ENCODE peak calls at places on chromosomes 2 and 18, in ten cellular contexts. One of them, this sample, is unnamed.

GRCh38 chr18:23281626-23282436 is 146.5 kb downstream of the CABLES1 start:
- DNase-seq in neural progenitor cell: no peak
- DNase-seq in PC-9: peak; percentile 55
- DNase-seq in OCI-LY7: no peak
- DNase-seq in IMR-90: no peak
- DNase-seq in PC-3: peak; percentile 98
- DNase-seq in HepG2: no peak
- DNase-seq in GM12878: no peak
- DNase-seq in DND-41: no peak
- DNase-seq in keratinocyte: peak; percentile 76
- DNase-seq in this sample: peak; percentile 49

GRCh38 chr2:45763256-45763655 is 111.8 kb downstream of the PRKCE start:
- DNase-seq in neural progenitor cell: no peak
- DNase-seq in PC-9: no peak
- DNase-seq in OCI-LY7: no peak
- DNase-seq in IMR-90: peak; percentile 76
- DNase-seq in PC-3: no peak
- DNase-seq in HepG2: no peak
- DNase-seq in GM12878: no peak
- DNase-seq in DND-41: no peak
- DNase-seq in keratinocyte: no peak
- DNase-seq in this sample: no peak

GRCh38 chr2:45176399-45176798 is 167.1 kb upstream of the SIX2 start:
- DNase-seq in neural progenitor cell: no peak
- DNase-seq in PC-9: peak; percentile 39
- DNase-seq in OCI-LY7: no peak
- DNase-seq in IMR-90: no peak
- DNase-seq in PC-3: peak; percentile 43
- DNase-seq in HepG2: no peak
- DNase-seq in GM12878: no peak
- DNase-seq in DND-41: no peak
- DNase-seq in keratinocyte: no peak
- DNase-seq in this sample: no peak

GRCh38 chr2:229160180-229160579 is 110.9 kb downstream of the PID1 start:
- DNase-seq in neural progenitor cell: no peak
- DNase-seq in PC-9: no peak
- DNase-seq in OCI-LY7: no peak
- DNase-seq in IMR-90: no peak
- DNase-seq in PC-3: no peak
- DNase-seq in HepG2: peak; percentile 74
- DNase-seq in GM12878: no peak
- DNase-seq in DND-41: no peak
- DNase-seq in keratinocyte: no peak
- DNase-seq in this sample: peak; percentile 52

GRCh38 chr2:133266926-133267590 is 301.2 kb downstream of the NCKAP5 start:
- DNase-seq in neural progenitor cell: peak; percentile 56
- DNase-seq in PC-9: no peak
- DNase-seq in OCI-LY7: no peak
- DNase-seq in IMR-90: no peak
- DNase-seq in PC-3: peak; percentile 25
- DNase-seq in HepG2: no peak
- DNase-seq in GM12878: no peak
- DNase-seq in DND-41: no peak
- DNase-seq in keratinocyte: no peak
- DNase-seq in this sample: no peak

GRCh38 chr2:40859617-40860016 is 407.7 kb upstream of the SLC8A1 start:
- DNase-seq in neural progenitor cell: no peak
- DNase-seq in PC-9: peak; percentile 2
- DNase-seq in OCI-LY7: no peak
- DNase-seq in IMR-90: no peak
- DNase-seq in PC-3: peak; percentile 79
- DNase-seq in HepG2: no peak
- DNase-seq in GM12878: no peak
- DNase-seq in DND-41: no peak
- DNase-seq in keratinocyte: no peak
- DNase-seq in this sample: no peak

GRCh38 chr2:109460553-109461324 is 153.0 kb downstream of the SEPTIN10 start:
- DNase-seq in neural progenitor cell: no peak
- DNase-seq in PC-9: no peak
- DNase-seq in OCI-LY7: no peak
- DNase-seq in IMR-90: no peak
- DNase-seq in PC-3: peak; percentile 46
- DNase-seq in HepG2: no peak
- DNase-seq in GM12878: no peak
- DNase-seq in DND-41: no peak
- DNase-seq in keratinocyte: no peak
- DNase-seq in this sample: no peak

GRCh38 chr18:23135679-23136325 is 517 bp downstream of the CABLES1 start:
- DNase-seq in neural progenitor cell: peak; percentile 82
- DNase-seq in PC-9: peak; percentile 12
- DNase-seq in OCI-LY7: peak; percentile 58
- DNase-seq in IMR-90: no peak
- DNase-seq in PC-3: peak; percentile 43
- DNase-seq in HepG2: no peak
- DNase-seq in GM12878: no peak
- DNase-seq in DND-41: peak; percentile 26
- DNase-seq in keratinocyte: no peak
- DNase-seq in this sample: peak; percentile 64

GRCh38 chr2:45771251-45771650 is 119.8 kb downstream of the PRKCE start:
- DNase-seq in neural progenitor cell: peak; percentile 73
- DNase-seq in PC-9: no peak
- DNase-seq in OCI-LY7: no peak
- DNase-seq in IMR-90: peak; percentile 51
- DNase-seq in PC-3: no peak
- DNase-seq in HepG2: no peak
- DNase-seq in GM12878: no peak
- DNase-seq in DND-41: no peak
- DNase-seq in keratinocyte: no peak
- DNase-seq in this sample: peak; percentile 58

GRCh38 chr2:231113489-231113888 is 11.4 kb downstream of the HTR2B start:
- DNase-seq in neural progenitor cell: peak; percentile 14
- DNase-seq in PC-9: no peak
- DNase-seq in OCI-LY7: no peak
- DNase-seq in IMR-90: no peak
- DNase-seq in PC-3: no peak
- DNase-seq in HepG2: no peak
- DNase-seq in GM12878: no peak
- DNase-seq in DND-41: no peak
- DNase-seq in keratinocyte: no peak
- DNase-seq in this sample: no peak

GRCh38 chr2:129719335-129719734 is 260.1 kb upstream of the RAB6C start:
- DNase-seq in neural progenitor cell: no peak
- DNase-seq in PC-9: no peak
- DNase-seq in OCI-LY7: no peak
- DNase-seq in IMR-90: no peak
- DNase-seq in PC-3: no peak
- DNase-seq in HepG2: no peak
- DNase-seq in GM12878: no peak
- DNase-seq in DND-41: no peak
- DNase-seq in keratinocyte: no peak
- DNase-seq in this sample: no peak

GRCh38 chr2:224884188-224884587 is 158.1 kb downstream of the DOCK10 start:
- DNase-seq in neural progenitor cell: no peak
- DNase-seq in PC-9: no peak
- DNase-seq in OCI-LY7: no peak
- DNase-seq in IMR-90: peak; percentile 35
- DNase-seq in PC-3: no peak
- DNase-seq in HepG2: no peak
- DNase-seq in GM12878: no peak
- DNase-seq in DND-41: no peak
- DNase-seq in keratinocyte: no peak
- DNase-seq in this sample: no peak

GRCh38 chr2:19140463-19141208 is 217.8 kb downstream of the OSR1 start:
- DNase-seq in neural progenitor cell: no peak
- DNase-seq in PC-9: peak; percentile 83
- DNase-seq in OCI-LY7: no peak
- DNase-seq in IMR-90: peak; percentile 95
- DNase-seq in PC-3: peak; percentile 99
- DNase-seq in HepG2: peak; percentile 99
- DNase-seq in GM12878: no peak
- DNase-seq in DND-41: no peak
- DNase-seq in keratinocyte: peak; percentile 33
- DNase-seq in this sample: peak; percentile 76

GRCh38 chr18:10660485-10660884 is 134.7 kb downstream of the NAPG start:
- DNase-seq in neural progenitor cell: no peak
- DNase-seq in PC-9: no peak
- DNase-seq in OCI-LY7: peak; percentile 9
- DNase-seq in IMR-90: peak; percentile 58
- DNase-seq in PC-3: no peak
- DNase-seq in HepG2: no peak
- DNase-seq in GM12878: peak; percentile 24
- DNase-seq in DND-41: no peak
- DNase-seq in keratinocyte: no peak
- DNase-seq in this sample: no peak

GRCh38 chr2:68318686-68319396 is 908 bp downstream of the CNRIP1 start:
- DNase-seq in neural progenitor cell: peak; percentile 41
- DNase-seq in PC-9: no peak
- DNase-seq in OCI-LY7: no peak
- DNase-seq in IMR-90: no peak
- DNase-seq in PC-3: no peak
- DNase-seq in HepG2: no peak
- DNase-seq in GM12878: no peak
- DNase-seq in DND-41: no peak
- DNase-seq in keratinocyte: no peak
- DNase-seq in this sample: peak; percentile 10

GRCh38 chr2:187525164-187525900 is 28.9 kb downstream of the TFPI start:
- DNase-seq in neural progenitor cell: no peak
- DNase-seq in PC-9: no peak
- DNase-seq in OCI-LY7: no peak
- DNase-seq in IMR-90: no peak
- DNase-seq in PC-3: no peak
- DNase-seq in HepG2: no peak
- DNase-seq in GM12878: no peak
- DNase-seq in DND-41: no peak
- DNase-seq in keratinocyte: no peak
- DNase-seq in this sample: no peak

GRCh38 chr2:63617360-63617759 is 28.6 kb downstream of the MDH1 start:
- DNase-seq in neural progenitor cell: no peak
- DNase-seq in PC-9: no peak
- DNase-seq in OCI-LY7: no peak
- DNase-seq in IMR-90: no peak
- DNase-seq in PC-3: no peak
- DNase-seq in HepG2: no peak
- DNase-seq in GM12878: no peak
- DNase-seq in DND-41: no peak
- DNase-seq in keratinocyte: no peak
- DNase-seq in this sample: no peak
- H3K4me2 ChIP-seq in neural progenitor cell: peak overlapping the region; percentile 24
- H3K4me2 ChIP-seq in PC-9: no peak overlapping the region
- H3K4me2 ChIP-seq in OCI-LY7: no peak overlapping the region
- H3K4me2 ChIP-seq in IMR-90: no peak overlapping the region
- H3K4me2 ChIP-seq in PC-3: no peak overlapping the region
- H3K4me2 ChIP-seq in HepG2: no peak overlapping the region
- H3K4me2 ChIP-seq in GM12878: no peak overlapping the region
- H3K4me2 ChIP-seq in DND-41: no peak overlapping the region
- H3K4me2 ChIP-seq in keratinocyte: no peak overlapping the region
- H3K4me2 ChIP-seq in this sample: no peak overlapping the region

DNA sequence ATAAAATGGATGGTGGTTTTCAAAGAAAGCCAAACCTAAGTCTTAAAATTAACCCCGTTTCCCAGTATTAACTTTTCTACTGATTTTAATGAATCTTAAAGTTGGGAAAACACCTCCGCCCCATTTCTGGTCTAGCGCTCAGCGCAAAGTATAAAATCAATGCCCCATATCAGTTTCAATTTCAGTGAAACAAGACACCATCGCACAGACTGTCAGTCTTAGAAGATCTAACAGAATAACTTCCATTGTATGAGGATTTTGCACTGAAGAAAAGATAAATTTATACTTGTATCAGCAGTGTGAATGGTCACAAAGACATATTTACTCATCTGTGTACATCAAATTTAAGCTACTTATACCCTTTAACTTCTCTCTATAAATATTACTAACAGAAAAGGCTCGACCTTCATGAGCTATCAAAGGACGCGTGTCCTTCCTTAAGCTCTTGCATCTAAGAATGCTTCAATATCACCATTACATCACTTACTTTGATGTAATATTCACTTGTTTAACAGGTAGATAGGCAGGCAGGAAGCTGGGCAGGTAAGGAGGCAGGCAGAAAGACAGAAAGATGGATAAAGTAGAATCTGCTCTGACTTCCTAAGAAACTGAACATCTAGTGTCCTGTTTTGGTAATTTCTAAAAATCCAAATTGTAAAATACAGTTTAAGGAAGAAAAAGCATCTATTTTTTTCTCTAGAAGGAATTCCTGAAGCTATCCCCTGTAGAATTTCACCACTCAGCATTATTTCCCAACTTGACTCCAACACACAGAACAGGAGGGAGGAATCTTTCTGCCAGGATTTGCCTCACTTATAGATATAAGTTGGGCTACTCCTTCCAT is 183.0 kb downstream of the TCF4 start:
- DNase-seq in neural progenitor cell: no peak
- DNase-seq in PC-9: no peak
- DNase-seq in OCI-LY7: no peak
- DNase-seq in IMR-90: no peak
- DNase-seq in PC-3: no peak
- DNase-seq in HepG2: no peak
- DNase-seq in GM12878: no peak
- DNase-seq in DND-41: no peak
- DNase-seq in keratinocyte: no peak
- DNase-seq in this sample: no peak
- H4K20me1 ChIP-seq in neural progenitor cell: peaks cover 93% of the 10 kb centered on the region
- H4K20me1 ChIP-seq in PC-9: no peaks in the 10 kb centered on the region
- H4K20me1 ChIP-seq in OCI-LY7: peaks cover 3% of the 10 kb centered on the region
- H4K20me1 ChIP-seq in IMR-90: no peaks in the 10 kb centered on the region
- H4K20me1 ChIP-seq in PC-3: no peaks in the 10 kb centered on the region
- H4K20me1 ChIP-seq in HepG2: no peaks in the 10 kb centered on the region
- H4K20me1 ChIP-seq in GM12878: no peaks in the 10 kb centered on the region
- H4K20me1 ChIP-seq in DND-41: no peaks in the 10 kb centered on the region
- H4K20me1 ChIP-seq in keratinocyte: no peaks in the 10 kb centered on the region
- H4K20me1 ChIP-seq in this sample: no peaks in the 10 kb centered on the region

DNA sequence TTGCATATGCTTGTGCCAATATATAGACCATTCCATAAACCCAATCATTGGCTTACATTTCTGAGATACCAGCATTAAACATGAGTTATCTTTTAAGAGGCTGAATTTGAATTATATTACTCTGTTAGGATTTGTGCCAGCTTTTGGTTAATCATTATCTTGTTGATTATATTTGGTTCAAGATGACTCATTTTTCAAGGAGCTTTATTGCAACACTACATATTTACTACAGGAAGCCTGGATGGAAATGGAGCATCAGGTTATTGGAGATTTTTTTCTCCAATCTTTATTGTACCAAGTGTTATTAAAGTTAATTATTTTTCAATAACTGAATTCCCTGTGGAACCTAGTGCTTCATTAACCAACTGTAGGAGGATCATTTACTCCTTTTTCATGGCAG is 26.4 kb downstream of the EML4 start:
- DNase-seq in neural progenitor cell: no peak
- DNase-seq in PC-9: no peak
- DNase-seq in OCI-LY7: no peak
- DNase-seq in IMR-90: peak; percentile 86
- DNase-seq in PC-3: peak; percentile 92
- DNase-seq in HepG2: peak; percentile 88
- DNase-seq in GM12878: no peak
- DNase-seq in DND-41: no peak
- DNase-seq in keratinocyte: peak; percentile 30
- DNase-seq in this sample: peak; percentile 54
- H3K4me2 ChIP-seq in neural progenitor cell: no peak overlapping the region
- H3K4me2 ChIP-seq in PC-9: peak overlapping the region; percentile 0
- H3K4me2 ChIP-seq in OCI-LY7: no peak overlapping the region
- H3K4me2 ChIP-seq in IMR-90: peak overlapping the region; percentile 17
- H3K4me2 ChIP-seq in PC-3: peak overlapping the region; percentile 61
- H3K4me2 ChIP-seq in HepG2: peak overlapping the region; percentile 76
- H3K4me2 ChIP-seq in GM12878: no peak overlapping the region
- H3K4me2 ChIP-seq in DND-41: no peak overlapping the region
- H3K4me2 ChIP-seq in keratinocyte: no peak overlapping the region
- H3K4me2 ChIP-seq in this sample: peak overlapping the region; percentile 45

GRCh38 chr2:235044501-235045271 is 92.9 kb downstream of the SH3BP4 start:
- DNase-seq in neural progenitor cell: no peak
- DNase-seq in PC-9: no peak
- DNase-seq in OCI-LY7: no peak
- DNase-seq in IMR-90: no peak
- DNase-seq in PC-3: no peak
- DNase-seq in HepG2: no peak
- DNase-seq in GM12878: no peak
- DNase-seq in DND-41: no peak
- DNase-seq in keratinocyte: no peak
- DNase-seq in this sample: no peak
- H4K20me1 ChIP-seq in neural progenitor cell: peaks cover 25% of the 10 kb centered on the region
- H4K20me1 ChIP-seq in PC-9: peaks cover 14% of the 10 kb centered on the region
- H4K20me1 ChIP-seq in OCI-LY7: no peaks in the 10 kb centered on the region
- H4K20me1 ChIP-seq in IMR-90: peaks cover 98% of the 10 kb centered on the region
- H4K20me1 ChIP-seq in PC-3: no peaks in the 10 kb centered on the region
- H4K20me1 ChIP-seq in HepG2: peaks cover 72% of the 10 kb centered on the region
- H4K20me1 ChIP-seq in GM12878: no peaks in the 10 kb centered on the region
- H4K20me1 ChIP-seq in DND-41: no peaks in the 10 kb centered on the region
- H4K20me1 ChIP-seq in keratinocyte: no peaks in the 10 kb centered on the region
- H4K20me1 ChIP-seq in this sample: no peaks in the 10 kb centered on the region

This sample was measured in hepatocyte.